ENCODE peak calls at places on chromosomes 4 and X, in seven cellular contexts. X is activated CD8-positive, alpha-beta memory T cell treated with anti-CD3 and anti-CD28 coated beads for 48 hours; O is cardiac fibroblast; A is naive thymus-derived CD4-positive, alpha-beta T cell; Y is hypothalamus; H is lung microvascular endothelial cell; F is T-helper 2 cell. N is an unnamed sample.
A peak's percentile ranks its signal among the peaks of the same experiment; 100 is the strongest.

GRCh38 chr4:182875471-182875870 is 41.7 kb downstream of the DCTD start:
- DNase-seq in X (no peak), A (no peak), H (no peak), F (no peak), Y (no peak), O (no peak), N (no peak)

GRCh38 chr4:183139058-183139740 is 40.1 kb downstream of the WWC2 start:
- DNase-seq in O (peak; percentile 62), F (no peak), A (no peak), Y (no peak), H (peak; percentile 59), X (no peak), N (no peak)

GRCh38 chrX:109489174-109489573 is 7.3 kb upstream of the GUCY2F start:
- DNase-seq in A (no peak), O (no peak), X (no peak), H (no peak), F (no peak), Y (no peak), N (no peak)

GRCh38 chr4:7653510-7654414 is 219.0 kb upstream of the PSAPL1 start:
- DNase-seq in H (no peak), O (peak; percentile 5), X (no peak), A (no peak), F (no peak), Y (no peak), N (no peak)

GRCh38 chr4:41146716-41147506 is 67.4 kb downstream of the APBB2 start:
- DNase-seq in X (no peak), H (no peak), O (peak; percentile 65), A (no peak), F (no peak), Y (peak; percentile 36), N (no peak)

GRCh38 chrX:71222929-71223328 is at the start of gene GJB1:
- DNase-seq in O (no peak), F (no peak), A (no peak), Y (peak; percentile 5), H (no peak), X (no peak), N (no peak)

GRCh38 chrX:111511477-111511876 is at the start of gene SERTM2:
- DNase-seq in F (no peak), Y (no peak), O (peak; percentile 2), A (no peak), H (no peak), X (no peak), N (no peak)

GRCh38 chr4:82429728-82430192 is 502 bp downstream of the HNRNPDL start:
- DNase-seq in X (no peak), Y (peak; percentile 66), O (no peak), F (no peak), A (peak; percentile 84), H (no peak), N (no peak)

GRCh38 chr4:145130788-145131398 is 32.8 kb downstream of the ABCE1 start:
- DNase-seq in O (peak; percentile 83), F (no peak), X (no peak), A (no peak), Y (no peak), H (peak; percentile 17), N (no peak)

GRCh38 chr4:76011700-76012387 is 4.5 kb upstream of the CXCL9 start:
- DNase-seq in H (peak; percentile 67), Y (no peak), A (no peak), O (peak; percentile 86), F (no peak), X (no peak), N (no peak)

GRCh38 chrX:78708171-78708570 is 39.3 kb upstream of the LPAR4 start:
- DNase-seq in Y (no peak), A (no peak), F (no peak), X (no peak), H (peak; percentile 8), O (peak; percentile 57), N (no peak)

GRCh38 chr4:123299212-123299651 is 97.4 kb upstream of the SPRY1 start:
- DNase-seq in O (peak; percentile 95), Y (no peak), X (no peak), H (peak; percentile 24), F (no peak), A (no peak), N (no peak)

GRCh38 chrX:9486786-9487185 is 21.9 kb downstream of the TBL1X start:
- DNase-seq in A (no peak), O (peak; percentile 9), H (no peak), Y (no peak), F (no peak), X (no peak), N (no peak)

GRCh38 chrX:120672841-120673530 is 43.1 kb upstream of the C1GALT1C1 start:
- DNase-seq in Y (no peak), A (no peak), H (peak; percentile 9), F (no peak), O (no peak), X (no peak), N (no peak)

GRCh38 chr4:159296061-159296460 is 193.2 kb downstream of the RAPGEF2 start:
- DNase-seq in H (peak; percentile 76), F (no peak), O (peak; percentile 58), Y (no peak), X (no peak), A (no peak), N (no peak)

GRCh38 chr4:141705048-141705746 is 68.8 kb downstream of the IL15 start:
- DNase-seq in O (no peak), F (no peak), A (no peak), Y (no peak), X (no peak), H (no peak), N (no peak)

GRCh38 chr4:6327220-6327917 is 57.7 kb downstream of the WFS1 start:
- DNase-seq in Y (peak; percentile 46), H (peak; percentile 72), F (peak; percentile 50), X (peak; percentile 70), A (peak; percentile 69), O (peak; percentile 69), N (peak; percentile 67)

GRCh38 chr4:159504634-159505033 is 401.8 kb downstream of the RAPGEF2 start:
- DNase-seq in X (no peak), A (no peak), Y (no peak), O (peak; percentile 58), H (peak; percentile 78), F (no peak), N (no peak)

GRCh38 chr4:164731827-164732474 is 22.0 kb upstream of the SMIM31 start:
- DNase-seq in A (peak; percentile 46), H (peak; percentile 46), Y (peak; percentile 1), O (peak; percentile 57), F (peak; percentile 3), X (peak; percentile 14), N (no peak)

GRCh38 chrX:33285550-33285949 is 74.2 kb upstream of the DMD start:
- DNase-seq in H (no peak), X (no peak), A (no peak), O (peak; percentile 9), F (no peak), Y (no peak), N (no peak)

GRCh38 chr4:170581322-170581721 is 491.6 kb upstream of the AADAT start:
- DNase-seq in F (no peak), O (no peak), Y (no peak), H (no peak), X (no peak), A (no peak), N (no peak)

GRCh38 chr4:26343041-26343403 is 22.2 kb downstream of the RBPJ start:
- DNase-seq in H (no peak), O (peak; percentile 33), A (no peak), Y (no peak), X (no peak), F (no peak), N (no peak)

GRCh38 chr4:6658204-6658585 is 17.7 kb downstream of the MRFAP1 start:
- DNase-seq in O (no peak), A (no peak), Y (no peak), H (no peak), F (no peak), X (no peak), N (no peak)

GRCh38 chr4:17038510-17039176 is 140.2 kb upstream of the LDB2 start:
- DNase-seq in F (no peak), O (no peak), H (peak; percentile 20), X (no peak), Y (no peak), A (no peak), N (no peak)

GRCh38 chrX:96591418-96591817 is 93.2 kb upstream of the DIAPH2 start:
- DNase-seq in O (no peak), A (no peak), X (no peak), H (no peak), F (no peak), Y (no peak), N (no peak)

GRCh38 chr4:7892212-7893019 is 47.2 kb downstream of the AFAP1 start:
- DNase-seq in Y (no peak), O (peak; percentile 92), F (no peak), A (no peak), X (no peak), H (peak; percentile 73), N (no peak)

GRCh38 chr4:138162259-138162658 is 79.9 kb downstream of the SLC7A11 start:
- DNase-seq in A (no peak), F (no peak), H (no peak), O (peak; percentile 26), X (no peak), Y (no peak), N (no peak)

GRCh38 chr4:79334783-79335182 is 8.9 kb upstream of the NAA11 start:
- DNase-seq in F (no peak), O (no peak), H (no peak), A (no peak), X (no peak), Y (no peak), N (no peak)

GRCh38 chr4:1155314-1155713 is 17.1 kb downstream of the SPON2 start:
- DNase-seq in F (no peak), X (no peak), H (no peak), A (no peak), O (no peak), Y (no peak), N (no peak)

N was measured in omental fat pad.